ENCODE peak calls at places on chromosomes 6 and 20, in seven cellular contexts. One of them, this sample, is unnamed.

GRCh38 chr20:37265152-37265551 is 3.5 kb upstream of the GHRH start:
- DNase-seq in B cell: no peak
- DNase-seq in NCI-H1092 treated with DMSO at 0.1 percent for 48 hours: no peak
- DNase-seq in effector CD4-positive, alpha-beta T cell: no peak
- DNase-seq in IMR-90: no peak
- DNase-seq in nucleus accumbens: no peak
- DNase-seq in upper lobe of right lung: no peak
- DNase-seq in this sample: no peak

GRCh38 chr20:16806886-16807285 is 58.7 kb downstream of the OTOR start:
- DNase-seq in B cell: no peak
- DNase-seq in effector CD4-positive, alpha-beta T cell: no peak
- DNase-seq in nucleus accumbens: no peak
- DNase-seq in upper lobe of right lung: no peak
- DNase-seq in NCI-H1092 treated with DMSO at 0.1 percent for 48 hours: no peak
- DNase-seq in IMR-90: peak
- DNase-seq in this sample: peak

GRCh38 chr20:40897177-40897700 is 131.4 kb upstream of the TOP1 start:
- DNase-seq in NCI-H1092 treated with DMSO at 0.1 percent for 48 hours: no peak
- DNase-seq in nucleus accumbens: no peak
- DNase-seq in upper lobe of right lung: no peak
- DNase-seq in B cell: no peak
- DNase-seq in IMR-90: peak
- DNase-seq in effector CD4-positive, alpha-beta T cell: no peak
- DNase-seq in this sample: peak

GRCh38 chr20:36145877-36146707 is 8.4 kb upstream of the EPB41L1 start:
- DNase-seq in effector CD4-positive, alpha-beta T cell: no peak
- DNase-seq in upper lobe of right lung: no peak
- DNase-seq in NCI-H1092 treated with DMSO at 0.1 percent for 48 hours: no peak
- DNase-seq in nucleus accumbens: no peak
- DNase-seq in IMR-90: peak
- DNase-seq in B cell: no peak
- DNase-seq in this sample: no peak

GRCh38 chr20:43985121-43985520 is 70.5 kb downstream of the TOX2 start:
- DNase-seq in IMR-90: no peak
- DNase-seq in upper lobe of right lung: no peak
- DNase-seq in effector CD4-positive, alpha-beta T cell: no peak
- DNase-seq in NCI-H1092 treated with DMSO at 0.1 percent for 48 hours: no peak
- DNase-seq in nucleus accumbens: no peak
- DNase-seq in B cell: no peak
- DNase-seq in this sample: no peak

GRCh38 chr6:40936810-40937209 is 102.2 kb downstream of the UNC5CL start:
- DNase-seq in upper lobe of right lung: no peak
- DNase-seq in NCI-H1092 treated with DMSO at 0.1 percent for 48 hours: no peak
- DNase-seq in nucleus accumbens: no peak
- DNase-seq in effector CD4-positive, alpha-beta T cell: no peak
- DNase-seq in IMR-90: peak
- DNase-seq in B cell: no peak
- DNase-seq in this sample: peak

GRCh38 chr6:52551483-52552277 is 25.2 kb downstream of the TRAM2 start:
- DNase-seq in nucleus accumbens: peak
- DNase-seq in upper lobe of right lung: peak
- DNase-seq in NCI-H1092 treated with DMSO at 0.1 percent for 48 hours: peak
- DNase-seq in B cell: no peak
- DNase-seq in IMR-90: peak
- DNase-seq in effector CD4-positive, alpha-beta T cell: no peak
- DNase-seq in this sample: peak

GRCh38 chr20:61127311-61128044 is 124.6 kb upstream of the CDH4 start:
- DNase-seq in nucleus accumbens: no peak
- DNase-seq in IMR-90: peak
- DNase-seq in B cell: no peak
- DNase-seq in NCI-H1092 treated with DMSO at 0.1 percent for 48 hours: no peak
- DNase-seq in effector CD4-positive, alpha-beta T cell: no peak
- DNase-seq in upper lobe of right lung: peak
- DNase-seq in this sample: peak

GRCh38 chr6:33359331-33359730 is 32.3 kb upstream of the KIFC1 start:
- DNase-seq in NCI-H1092 treated with DMSO at 0.1 percent for 48 hours: no peak
- DNase-seq in nucleus accumbens: no peak
- DNase-seq in effector CD4-positive, alpha-beta T cell: no peak
- DNase-seq in upper lobe of right lung: no peak
- DNase-seq in B cell: no peak
- DNase-seq in IMR-90: no peak
- DNase-seq in this sample: no peak

GRCh38 chr6:144660545-144660944 is 375.4 kb downstream of the UTRN start:
- DNase-seq in nucleus accumbens: no peak
- DNase-seq in IMR-90: no peak
- DNase-seq in NCI-H1092 treated with DMSO at 0.1 percent for 48 hours: no peak
- DNase-seq in upper lobe of right lung: no peak
- DNase-seq in B cell: no peak
- DNase-seq in effector CD4-positive, alpha-beta T cell: no peak
- DNase-seq in this sample: no peak

GRCh38 chr6:158924499-158925455 is 75.2 kb downstream of the RSPH3 start:
- DNase-seq in nucleus accumbens: no peak
- DNase-seq in upper lobe of right lung: no peak
- DNase-seq in IMR-90: no peak
- DNase-seq in B cell: no peak
- DNase-seq in NCI-H1092 treated with DMSO at 0.1 percent for 48 hours: no peak
- DNase-seq in effector CD4-positive, alpha-beta T cell: no peak
- DNase-seq in this sample: no peak

GRCh38 chr20:53547664-53548239 is 45.9 kb downstream of the ZNF217 start:
- DNase-seq in B cell: peak
- DNase-seq in effector CD4-positive, alpha-beta T cell: no peak
- DNase-seq in upper lobe of right lung: no peak
- DNase-seq in nucleus accumbens: peak
- DNase-seq in IMR-90: peak
- DNase-seq in NCI-H1092 treated with DMSO at 0.1 percent for 48 hours: peak
- DNase-seq in this sample: peak

GRCh38 chr20:25317351-25318075 is 69.6 kb downstream of the PYGB start:
- DNase-seq in IMR-90: no peak
- DNase-seq in effector CD4-positive, alpha-beta T cell: no peak
- DNase-seq in nucleus accumbens: no peak
- DNase-seq in upper lobe of right lung: peak
- DNase-seq in B cell: no peak
- DNase-seq in NCI-H1092 treated with DMSO at 0.1 percent for 48 hours: no peak
- DNase-seq in this sample: no peak

GRCh38 chr20:25574411-25574810 is 10.9 kb downstream of the NINL start:
- DNase-seq in NCI-H1092 treated with DMSO at 0.1 percent for 48 hours: no peak
- DNase-seq in B cell: no peak
- DNase-seq in upper lobe of right lung: no peak
- DNase-seq in nucleus accumbens: no peak
- DNase-seq in effector CD4-positive, alpha-beta T cell: no peak
- DNase-seq in IMR-90: peak
- DNase-seq in this sample: peak

GRCh38 chr6:136956590-136957573 is 34.8 kb downstream of the SLC35D3 start:
- DNase-seq in nucleus accumbens: no peak
- DNase-seq in effector CD4-positive, alpha-beta T cell: no peak
- DNase-seq in upper lobe of right lung: no peak
- DNase-seq in IMR-90: no peak
- DNase-seq in B cell: no peak
- DNase-seq in NCI-H1092 treated with DMSO at 0.1 percent for 48 hours: peak
- DNase-seq in this sample: no peak

GRCh38 chr6:23319560-23319959 is 750.2 kb downstream of the HDGFL1 start:
- DNase-seq in upper lobe of right lung: no peak
- DNase-seq in B cell: no peak
- DNase-seq in nucleus accumbens: no peak
- DNase-seq in IMR-90: no peak
- DNase-seq in NCI-H1092 treated with DMSO at 0.1 percent for 48 hours: no peak
- DNase-seq in effector CD4-positive, alpha-beta T cell: no peak
- DNase-seq in this sample: no peak

GRCh38 chr20:4112490-4113420 is 97.4 kb upstream of the RNF24 start:
- DNase-seq in effector CD4-positive, alpha-beta T cell: no peak
- DNase-seq in nucleus accumbens: no peak
- DNase-seq in B cell: no peak
- DNase-seq in NCI-H1092 treated with DMSO at 0.1 percent for 48 hours: no peak
- DNase-seq in IMR-90: peak
- DNase-seq in upper lobe of right lung: peak
- DNase-seq in this sample: peak

GRCh38 chr6:135116566-135116965 is 61.9 kb upstream of the HBS1L start:
- DNase-seq in effector CD4-positive, alpha-beta T cell: no peak
- DNase-seq in upper lobe of right lung: no peak
- DNase-seq in IMR-90: no peak
- DNase-seq in NCI-H1092 treated with DMSO at 0.1 percent for 48 hours: no peak
- DNase-seq in B cell: no peak
- DNase-seq in nucleus accumbens: no peak
- DNase-seq in this sample: no peak

GRCh38 chr20:59322813-59323469 is 22.5 kb downstream of the EDN3 start:
- DNase-seq in upper lobe of right lung: no peak
- DNase-seq in NCI-H1092 treated with DMSO at 0.1 percent for 48 hours: no peak
- DNase-seq in IMR-90: no peak
- DNase-seq in effector CD4-positive, alpha-beta T cell: no peak
- DNase-seq in nucleus accumbens: no peak
- DNase-seq in B cell: no peak
- DNase-seq in this sample: no peak

GRCh38 chr6:158751842-158752424 is 67.2 kb downstream of the EZR start:
- DNase-seq in effector CD4-positive, alpha-beta T cell: no peak
- DNase-seq in B cell: no peak
- DNase-seq in nucleus accumbens: no peak
- DNase-seq in upper lobe of right lung: no peak
- DNase-seq in IMR-90: no peak
- DNase-seq in NCI-H1092 treated with DMSO at 0.1 percent for 48 hours: no peak
- DNase-seq in this sample: no peak

GRCh38 chr20:44752099-44752931 is 6.7 kb downstream of the KCNK15 start:
- DNase-seq in B cell: no peak
- DNase-seq in effector CD4-positive, alpha-beta T cell: no peak
- DNase-seq in IMR-90: no peak
- DNase-seq in nucleus accumbens: no peak
- DNase-seq in NCI-H1092 treated with DMSO at 0.1 percent for 48 hours: no peak
- DNase-seq in upper lobe of right lung: no peak
- DNase-seq in this sample: no peak

GRCh38 chr6:50007821-50008220 is 14.0 kb downstream of the DEFB110 start:
- DNase-seq in upper lobe of right lung: no peak
- DNase-seq in NCI-H1092 treated with DMSO at 0.1 percent for 48 hours: no peak
- DNase-seq in nucleus accumbens: no peak
- DNase-seq in effector CD4-positive, alpha-beta T cell: no peak
- DNase-seq in B cell: no peak
- DNase-seq in IMR-90: peak
- DNase-seq in this sample: no peak

GRCh38 chr6:4950849-4951533 is 52.8 kb downstream of the RPP40 start:
- DNase-seq in NCI-H1092 treated with DMSO at 0.1 percent for 48 hours: no peak
- DNase-seq in nucleus accumbens: no peak
- DNase-seq in IMR-90: no peak
- DNase-seq in B cell: no peak
- DNase-seq in upper lobe of right lung: no peak
- DNase-seq in effector CD4-positive, alpha-beta T cell: no peak
- DNase-seq in this sample: no peak

GRCh38 chr6:79946242-79946641 is 1.1 kb downstream of the ELOVL4 start:
- DNase-seq in upper lobe of right lung: no peak
- DNase-seq in nucleus accumbens: no peak
- DNase-seq in IMR-90: peak
- DNase-seq in effector CD4-positive, alpha-beta T cell: no peak
- DNase-seq in B cell: no peak
- DNase-seq in NCI-H1092 treated with DMSO at 0.1 percent for 48 hours: peak
- DNase-seq in this sample: peak

GRCh38 chr20:35619196-35620095 is 3.8 kb downstream of the SPAG4 start:
- DNase-seq in B cell: peak
- DNase-seq in upper lobe of right lung: peak
- DNase-seq in nucleus accumbens: peak
- DNase-seq in effector CD4-positive, alpha-beta T cell: peak
- DNase-seq in IMR-90: peak
- DNase-seq in NCI-H1092 treated with DMSO at 0.1 percent for 48 hours: peak
- DNase-seq in this sample: peak

GRCh38 chr6:105192707-105193465 is 13.1 kb upstream of the POPDC3 start:
- DNase-seq in upper lobe of right lung: no peak
- DNase-seq in NCI-H1092 treated with DMSO at 0.1 percent for 48 hours: no peak
- DNase-seq in nucleus accumbens: no peak
- DNase-seq in B cell: no peak
- DNase-seq in effector CD4-positive, alpha-beta T cell: no peak
- DNase-seq in IMR-90: peak
- DNase-seq in this sample: peak

GRCh38 chr20:48623176-48623905 is 204.5 kb downstream of the PREX1 start:
- DNase-seq in IMR-90: no peak
- DNase-seq in NCI-H1092 treated with DMSO at 0.1 percent for 48 hours: no peak
- DNase-seq in upper lobe of right lung: no peak
- DNase-seq in effector CD4-positive, alpha-beta T cell: no peak
- DNase-seq in B cell: no peak
- DNase-seq in nucleus accumbens: no peak
- DNase-seq in this sample: no peak

GRCh38 chr6:155259202-155259601 is 4.6 kb upstream of the CLDN20 start:
- DNase-seq in NCI-H1092 treated with DMSO at 0.1 percent for 48 hours: no peak
- DNase-seq in IMR-90: no peak
- DNase-seq in B cell: no peak
- DNase-seq in nucleus accumbens: no peak
- DNase-seq in effector CD4-positive, alpha-beta T cell: no peak
- DNase-seq in upper lobe of right lung: no peak
- DNase-seq in this sample: no peak

GRCh38 chr20:38633577-38634093 is 32.0 kb downstream of the ARHGAP40 start:
- DNase-seq in upper lobe of right lung: peak
- DNase-seq in NCI-H1092 treated with DMSO at 0.1 percent for 48 hours: peak
- DNase-seq in IMR-90: peak
- DNase-seq in B cell: peak
- DNase-seq in effector CD4-positive, alpha-beta T cell: peak
- DNase-seq in nucleus accumbens: peak
- DNase-seq in this sample: peak

GRCh38 chr6:137867685-137868509 is 838 bp downstream of the TNFAIP3 start:
- DNase-seq in NCI-H1092 treated with DMSO at 0.1 percent for 48 hours: no peak
- DNase-seq in nucleus accumbens: no peak
- DNase-seq in B cell: no peak
- DNase-seq in IMR-90: peak
- DNase-seq in effector CD4-positive, alpha-beta T cell: peak
- DNase-seq in upper lobe of right lung: peak
- DNase-seq in this sample: no peak